ENCODE peak calls at places on chromosomes 5 and 9, in five cellular contexts. R is hepatocyte, I is fibroblast of the aortic adventitia, K is mammary epithelial cell, B is brain microvascular endothelial cell. O is an unnamed sample.

GRCh38 chr9:119304566-119304965 is 64.7 kb downstream of the BRINP1 start:
- DNase-seq in R (no peak), I (no peak), K (no peak), B (no peak), O (no peak)

GRCh38 chr5:173534031-173534430 is 82.4 kb downstream of the BOD1 start:
- DNase-seq in R (no peak), I (no peak), K (no peak), B (no peak), O (no peak)

GRCh38 chr5:139733289-139733688 is 62.3 kb upstream of the PSD2 start:
- DNase-seq in R (no peak), I (no peak), K (no peak), B (no peak), O (no peak)

GRCh38 chr5:36172593-36172992 is 20.7 kb downstream of the SKP2 start:
- DNase-seq in R (no peak), I (no peak), K (no peak), B (no peak), O (no peak)

GRCh38 chr9:107749787-107750444 is 260.3 kb upstream of the KLF4 start:
- DNase-seq in R (peak; percentile 62), I (peak; percentile 98), K (peak; percentile 88), B (peak; percentile 83), O (peak; percentile 94)

GRCh38 chr9:98326402-98327248 is 71.2 kb upstream of the TBC1D2 start:
- DNase-seq in R (no peak), I (peak; percentile 54), K (no peak), B (no peak), O (peak; percentile 88)

GRCh38 chr9:76092572-76092971 is 202.1 kb downstream of the PCSK5 start:
- DNase-seq in R (no peak), I (no peak), K (no peak), B (no peak), O (no peak)

GRCh38 chr9:130432796-130433167 is 12.0 kb upstream of the ASS1 start:
- DNase-seq in R (no peak), I (no peak), K (no peak), B (no peak), O (no peak)

GRCh38 chr5:115561176-115561575 is 16.6 kb upstream of the FEM1C start:
- DNase-seq in R (no peak), I (no peak), K (peak; percentile 52), B (no peak), O (no peak)

GRCh38 chr5:14667770-14668169 is 3.3 kb downstream of the OTULIN start:
- DNase-seq in R (no peak), I (no peak), K (no peak), B (no peak), O (no peak)

GRCh38 chr5:24742334-24742733 is 97.6 kb upstream of the CDH10 start:
- DNase-seq in R (no peak), I (no peak), K (no peak), B (no peak), O (no peak)

GRCh38 chr5:107570805-107571531 is 99.8 kb downstream of the EFNA5 start:
- DNase-seq in R (peak; percentile 49), I (no peak), K (peak; percentile 56), B (peak; percentile 21), O (peak; percentile 62)

GRCh38 chr5:74619308-74619707 is 21.2 kb downstream of the ENC1 start:
- DNase-seq in R (no peak), I (no peak), K (no peak), B (no peak), O (no peak)

GRCh38 chr5:1112596-1113331 is 901 bp upstream of the SLC12A7 start:
- DNase-seq in R (no peak), I (no peak), K (peak; percentile 89), B (no peak), O (no peak)

GRCh38 chr9:87647114-87647513 is 78.8 kb upstream of the CTSL start:
- DNase-seq in R (no peak), I (no peak), K (no peak), B (no peak), O (no peak)

GRCh38 chr5:147857302-147858129 is 21.0 kb upstream of the SCGB3A2 start:
- DNase-seq in R (peak; percentile 74), I (peak; percentile 81), K (peak; percentile 44), B (peak; percentile 73), O (peak; percentile 81)

GRCh38 chr5:119049824-119050449 is 20.9 kb upstream of the DMXL1 start:
- DNase-seq in R (no peak), I (peak; percentile 93), K (peak; percentile 16), B (peak; percentile 60), O (peak; percentile 85)

GRCh38 chr9:91193658-91194391 is 167.9 kb downstream of the AUH start:
- DNase-seq in R (peak; percentile 93), I (peak; percentile 96), K (peak; percentile 48), B (peak; percentile 94), O (peak; percentile 99)

GRCh38 chr5:15533124-15533893 is 33.3 kb downstream of the FBXL7 start:
- DNase-seq in R (no peak), I (peak; percentile 92), K (no peak), B (peak; percentile 52), O (peak; percentile 75)

GRCh38 chr9:114027159-114027895 is 50.8 kb downstream of the AMBP start:
- DNase-seq in R (no peak), I (no peak), K (no peak), B (no peak), O (no peak)

GRCh38 chr9:101375546-101375945 is 9.3 kb downstream of the BAAT start:
- DNase-seq in R (no peak), I (no peak), K (no peak), B (no peak), O (no peak)

GRCh38 chr5:162768962-162769464 is 668.4 kb upstream of the CCNG1 start:
- DNase-seq in R (no peak), I (no peak), K (no peak), B (no peak), O (no peak)

GRCh38 chr5:50580506-50580905 is 85.9 kb upstream of the PARP8 start:
- DNase-seq in R (no peak), I (no peak), K (peak; percentile 26), B (no peak), O (no peak)

GRCh38 chr5:111151998-111152397 is 59.9 kb downstream of the WDR36 start:
- DNase-seq in R (no peak), I (no peak), K (no peak), B (no peak), O (no peak)

GRCh38 chr5:131545856-131546255 is 89.2 kb downstream of the RAPGEF6 start:
- DNase-seq in R (no peak), I (peak; percentile 59), K (peak; percentile 53), B (peak; percentile 58), O (peak; percentile 47)

GRCh38 chr5:73955447-73955846 is 329.5 kb downstream of the ARHGEF28 start:
- DNase-seq in R (no peak), I (no peak), K (no peak), B (no peak), O (no peak)

GRCh38 chr5:138339086-138339456 is 1.0 kb downstream of the FAM53C start:
- DNase-seq in R (peak; percentile 44), I (peak; percentile 34), K (no peak), B (no peak), O (no peak)

GRCh38 chr5:168747987-168748777 is 169.0 kb upstream of the PANK3 start:
- DNase-seq in R (peak; percentile 65), I (no peak), K (peak; percentile 5), B (no peak), O (peak; percentile 4)

GRCh38 chr9:114521846-114522245 is 16.6 kb upstream of the WHRN start:
- DNase-seq in R (no peak), I (no peak), K (no peak), B (no peak), O (peak; percentile 28)

GRCh38 chr9:88258012-88258411 is 119.7 kb upstream of the SPATA31C2 start:
- DNase-seq in R (peak; percentile 72), I (peak; percentile 71), K (no peak), B (peak; percentile 54), O (peak; percentile 85)

GRCh38 chr5:152817311-152817710 is 412.2 kb upstream of the NMUR2 start:
- DNase-seq in R (no peak), I (no peak), K (no peak), B (no peak), O (no peak)

GRCh38 chr9:123343428-123344272 is 12.3 kb upstream of the CRB2 start:
- DNase-seq in R (no peak), I (no peak), K (peak; percentile 39), B (no peak), O (no peak)

GRCh38 chr9:137745541-137745991 is 126.8 kb downstream of the EHMT1 start:
- DNase-seq in R (peak; percentile 57), I (no peak), K (peak; percentile 6), B (peak; percentile 27), O (peak; percentile 72)

GRCh38 chr5:75050415-75050814 is 1.9 kb downstream of the GCNT4 start:
- DNase-seq in R (peak; percentile 35), I (no peak), K (no peak), B (no peak), O (peak; percentile 52)

DNA sequence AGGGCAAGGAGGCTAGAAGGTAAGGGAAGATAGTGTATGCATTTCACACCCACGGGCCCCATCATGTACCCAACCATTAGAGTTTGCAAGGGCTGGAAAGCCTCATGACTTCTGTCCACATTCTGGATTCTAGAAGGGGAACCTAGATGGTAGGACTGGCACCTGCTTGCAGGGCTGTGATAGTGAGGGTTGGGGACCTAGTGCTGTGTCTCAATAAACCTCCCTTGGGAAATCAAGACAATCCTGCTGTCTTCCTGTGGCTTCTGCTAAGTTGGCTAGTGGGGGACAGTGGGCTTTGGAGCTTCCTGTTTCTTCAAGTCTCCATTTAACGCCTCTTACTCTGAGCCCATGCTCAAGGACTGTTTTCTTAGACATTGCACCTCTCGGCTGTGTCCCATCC is 43.6 kb upstream of the SYNPO start:
- DNase-seq in R (no peak), I (no peak), K (no peak), B (no peak), O (no peak)
- TF ChIP-seq CTCF in R (no peak), I (no peak), K (no peak), B (no peak), O (no peak)

GRCh38 chr5:95760291-95761191 is 29.4 kb downstream of the RHOBTB3 start:
- DNase-seq in R (peak; percentile 37), I (peak; percentile 96), K (peak; percentile 65), B (peak; percentile 85), O (peak; percentile 98)
- H3K4me3 ChIP-seq in R (no peak overlapping the region), I (peak overlapping the region; percentile 40), K (peak overlapping the region; percentile 42), B (peak overlapping the region; percentile 26), O (peak overlapping the region; percentile 6)

DNA sequence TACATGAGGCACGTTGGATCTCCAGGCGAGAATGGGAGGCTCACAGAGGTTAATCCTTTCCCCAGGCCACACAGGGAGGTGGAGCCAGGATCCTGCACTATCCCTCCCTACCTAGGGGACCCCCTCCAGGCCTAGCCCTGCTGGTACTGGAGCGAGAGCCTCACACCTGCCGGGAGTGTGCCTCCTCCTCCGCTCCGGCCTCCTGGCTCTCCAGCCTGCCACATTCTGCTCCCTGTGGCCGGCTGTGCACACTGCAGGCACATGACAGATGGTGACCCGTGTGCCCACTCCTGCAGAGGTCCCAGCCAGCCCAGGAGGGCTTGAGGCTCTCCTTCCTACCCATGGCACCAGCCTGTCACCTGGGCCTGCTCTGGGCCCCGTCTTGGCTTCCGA is 93.4 kb downstream of the RXRA start:
- DNase-seq in R (peak; percentile 36), I (no peak), K (no peak), B (no peak), O (no peak)
- TF ChIP-seq CTCF in R (peak; percentile 24), I (no peak), K (peak; percentile 33), B (peak; percentile 67), O (peak; percentile 45)

GRCh38 chr5:143396353-143396940 is 7.0 kb downstream of the NR3C1 start:
- DNase-seq in R (no peak), I (no peak), K (peak; percentile 20), B (no peak), O (no peak)
- H3K4me3 ChIP-seq in R (no peak overlapping the region), I (peak overlapping the region; percentile 69), K (peak overlapping the region; percentile 78), B (peak overlapping the region; percentile 32), O (peak overlapping the region; percentile 87)

GRCh38 chr5:68177676-68178075 is 37.9 kb upstream of the PIK3R1 start:
- DNase-seq in R (no peak), I (no peak), K (no peak), B (no peak), O (no peak)
- TF ChIP-seq CTCF in R (no peak), I (no peak), K (no peak), B (no peak), O (no peak)

O was measured in choroid plexus epithelial cell.